ENCODE peak calls at places on chromosomes 4 and X, in eight cellular contexts. Z is GM23338, Q is DND-41, F is MM.1S, B is fibroblast of lung, S is SK-N-SH, A is neural progenitor cell, W is trophoblast cell. L is an unnamed sample.

GRCh38 chr4:102230194-102230593 is 115.1 kb downstream of the SLC39A8 start:
- DNase-seq in Z (no peak), Q (no peak), F (no peak), B (no peak), S (no peak), A (no peak), W (no peak), L (no peak)

GRCh38 chr4:187501731-187502130 is 493.8 kb upstream of the ZFP42 start:
- DNase-seq in Z (no peak), Q (no peak), F (no peak), B (no peak), S (no peak), A (no peak), W (no peak), L (no peak)

GRCh38 chr4:98574816-98575215 is 83.6 kb downstream of the TSPAN5 start:
- DNase-seq in Z (no peak), Q (no peak), F (no peak), B (no peak), S (no peak), A (no peak), W (no peak), L (no peak)

GRCh38 chr4:88320174-88320779 is 35.9 kb upstream of the PPM1K start:
- DNase-seq in Z (peak), Q (no peak), F (peak), B (peak), S (no peak), A (peak), W (no peak), L (peak)

GRCh38 chr4:139633661-139634060 is 32.0 kb upstream of the MGST2 start:
- DNase-seq in Z (peak), Q (no peak), F (no peak), B (peak), S (no peak), A (peak), W (no peak), L (no peak)

GRCh38 chr4:22055954-22056353 is 107.4 kb upstream of the KCNIP4 start:
- DNase-seq in Z (no peak), Q (no peak), F (no peak), B (no peak), S (no peak), A (no peak), W (no peak), L (no peak)

GRCh38 chr4:153362184-153362583 is 17.7 kb downstream of the MND1 start:
- DNase-seq in Z (no peak), Q (no peak), F (no peak), B (no peak), S (peak), A (no peak), W (no peak), L (no peak)

GRCh38 chr4:147060171-147060931 is 114.7 kb upstream of the TTC29 start:
- DNase-seq in Z (no peak), Q (no peak), F (no peak), B (peak), S (no peak), A (peak), W (no peak), L (no peak)

GRCh38 chrX:15973299-15973698 is 118.7 kb upstream of the AP1S2 start:
- DNase-seq in Z (peak), Q (peak), F (peak), B (peak), S (peak), A (peak), W (no peak), L (no peak)

GRCh38 chrX:2441466-2441865 is 59.3 kb downstream of the DHRSX start:
- DNase-seq in Z (no peak), Q (no peak), F (no peak), B (no peak), S (no peak), A (no peak), W (no peak), L (no peak)

GRCh38 chr4:24794916-24795665 is at the start of gene SOD3:
- DNase-seq in Z (peak), Q (no peak), F (no peak), B (peak), S (no peak), A (peak), W (peak), L (peak)

GRCh38 chrX:79361192-79361870 is 5.8 kb downstream of the ITM2A start:
- DNase-seq in Z (no peak), Q (no peak), F (no peak), B (no peak), S (no peak), A (no peak), W (no peak), L (no peak)

GRCh38 chr4:155025762-155026457 is 182.5 kb upstream of the NPY2R start:
- DNase-seq in Z (peak), Q (peak), F (peak), B (peak), S (no peak), A (peak), W (peak), L (no peak)

GRCh38 chrX:63250253-63250868 is 100.8 kb downstream of the SPIN4 start:
- DNase-seq in Z (peak), Q (peak), F (peak), B (peak), S (peak), A (peak), W (peak), L (peak)

GRCh38 chr4:102543529-102543928 is 42.4 kb downstream of the NFKB1 start:
- DNase-seq in Z (no peak), Q (no peak), F (no peak), B (no peak), S (no peak), A (no peak), W (no peak), L (no peak)

GRCh38 chr4:31237242-31237641 is 517.1 kb downstream of the PCDH7 start:
- DNase-seq in Z (no peak), Q (no peak), F (no peak), B (peak), S (no peak), A (no peak), W (no peak), L (no peak)

GRCh38 chr4:34720563-34720962 is 1523.8 kb downstream of the ARAP2 start:
- DNase-seq in Z (peak), Q (no peak), F (peak), B (peak), S (peak), A (peak), W (no peak), L (no peak)

GRCh38 chrX:134167804-134168203 is 69.2 kb upstream of the CCDC160 start:
- DNase-seq in Z (no peak), Q (no peak), F (no peak), B (no peak), S (no peak), A (no peak), W (no peak), L (no peak)

GRCh38 chrX:44012484-44013096 is 39.4 kb upstream of the NDP start:
- DNase-seq in Z (no peak), Q (peak), F (peak), B (peak), S (no peak), A (no peak), W (peak), L (peak)

GRCh38 chrX:104762641-104763040 is 196.6 kb downstream of the IL1RAPL2 start:
- DNase-seq in Z (no peak), Q (no peak), F (no peak), B (no peak), S (no peak), A (no peak), W (no peak), L (no peak)

GRCh38 chr4:119041951-119042560 is 93.6 kb upstream of the MYOZ2 start:
- DNase-seq in Z (peak), Q (peak), F (peak), B (peak), S (peak), A (peak), W (peak), L (peak)

GRCh38 chrX:143634701-143635442 is 1.0 kb downstream of the SLITRK4 start:
- DNase-seq in Z (peak), Q (no peak), F (no peak), B (no peak), S (no peak), A (peak), W (no peak), L (no peak)

DNA sequence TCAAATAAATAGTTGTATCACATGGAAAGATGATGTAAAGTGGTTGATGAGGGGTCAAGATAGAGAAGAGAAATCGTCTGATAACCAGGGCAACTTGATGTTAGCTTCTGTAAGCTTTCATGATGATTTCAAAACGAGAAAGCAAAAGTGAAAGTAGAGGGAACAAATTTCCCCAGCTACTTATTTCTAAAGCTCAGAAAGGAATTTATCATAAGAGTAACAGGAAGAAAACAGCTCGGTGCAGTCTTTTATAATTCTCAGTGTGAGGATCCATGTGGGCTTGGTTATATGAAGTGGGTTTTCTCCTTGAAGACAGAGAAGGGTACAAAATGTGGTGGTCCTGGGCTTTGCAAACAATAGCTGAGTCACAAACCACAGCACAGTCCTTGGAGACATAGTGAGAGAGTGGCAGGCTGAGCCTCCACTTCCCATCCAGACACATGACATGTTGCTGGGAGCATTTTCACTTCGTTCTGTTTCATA is 32.1 kb upstream of the GLRA2 start:
- DNase-seq in Z (no peak), Q (peak), F (peak), B (no peak), S (no peak), A (no peak), W (no peak), L (no peak)
- H3K27ac ChIP-seq in Z (no peak), Q (peak), F (peak), B (peak), S (no peak), A (no peak), W (no peak), L (no peak)

GRCh38 chr4:53019485-53020382 is 157.6 kb downstream of the RASL11B start:
- DNase-seq in Z (no peak), Q (no peak), F (no peak), B (peak), S (no peak), A (no peak), W (peak), L (no peak)
- H3K4me3 ChIP-seq in Z (no peak), Q (no peak), F (no peak), B (no peak), S (no peak), A (no peak), W (no peak), L (no peak)

GRCh38 chr4:19024047-19024446 is 1002.5 kb upstream of the LCORL start:
- DNase-seq in Z (no peak), Q (no peak), F (no peak), B (no peak), S (no peak), A (no peak), W (no peak), L (no peak)

GRCh38 chr4:19021617-19022016 is 1000.1 kb upstream of the LCORL start:
- DNase-seq in Z (no peak), Q (no peak), F (no peak), B (no peak), S (no peak), A (no peak), W (no peak), L (no peak)

GRCh38 chr4:19026281-19026680 is 1004.7 kb upstream of the LCORL start:
- DNase-seq in Z (no peak), Q (no peak), F (no peak), B (peak), S (no peak), A (no peak), W (no peak), L (no peak)

GRCh38 chr4:19030048-19030447 is 1008.5 kb upstream of the LCORL start:
- DNase-seq in Z (peak), Q (no peak), F (no peak), B (peak), S (no peak), A (peak), W (no peak), L (no peak)

GRCh38 chr4:19025031-19025430 is 1003.5 kb upstream of the LCORL start:
- DNase-seq in Z (no peak), Q (no peak), F (no peak), B (peak), S (no peak), A (no peak), W (no peak), L (no peak)
- H3K4me2 ChIP-seq in Z (no peak), Q (no peak), F (no peak), B (no peak), S (no peak), A (no peak), W (no peak), L (no peak)

DNA sequence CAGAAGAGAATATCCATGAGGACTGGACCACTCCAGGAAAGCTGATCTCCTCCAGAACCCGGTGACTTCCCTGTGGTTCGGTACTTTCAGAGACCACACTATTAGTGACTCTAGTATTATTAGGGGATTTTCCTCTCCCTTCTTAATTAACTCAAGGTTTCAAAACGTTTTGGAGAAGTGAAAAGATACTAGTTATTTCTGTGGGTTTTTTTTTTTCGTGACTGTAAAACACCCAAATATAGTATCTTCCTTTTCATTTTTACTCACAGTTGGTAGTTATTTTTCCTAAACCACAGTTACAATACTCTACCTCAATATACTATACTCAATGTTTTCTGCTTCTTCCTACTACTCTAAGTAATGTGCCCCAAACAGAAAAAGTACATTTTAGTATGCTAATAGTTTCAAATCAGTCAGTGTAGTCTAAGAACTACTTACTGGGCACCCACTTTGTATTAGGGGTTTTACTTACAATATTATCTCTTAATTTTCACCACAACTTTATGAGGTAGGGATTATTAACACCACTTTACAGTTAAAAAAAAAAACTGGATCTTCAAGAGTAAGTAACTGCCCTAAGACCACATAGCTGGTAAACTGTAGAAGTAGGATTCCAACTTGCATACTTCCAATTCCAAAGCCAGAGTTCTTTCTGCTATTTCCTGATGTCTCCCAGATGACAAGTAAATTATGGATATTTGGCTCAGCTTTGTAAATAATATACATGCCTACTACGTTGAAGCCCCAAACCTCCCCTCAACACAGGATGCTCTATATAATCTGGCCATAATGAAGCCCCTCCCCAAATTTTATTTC is 45.0 kb downstream of the SLC9A7 start:
- DNase-seq in Z (no peak), Q (no peak), F (peak), B (peak), S (no peak), A (no peak), W (no peak), L (no peak)
- H3K27ac ChIP-seq in Z (no peak), Q (no peak), F (peak), B (no peak), S (no peak), A (no peak), W (no peak), L (no peak)

GRCh38 chr4:56433280-56433679 is 2.1 kb downstream of the PPAT start:
- DNase-seq in Z (no peak), Q (no peak), F (no peak), B (no peak), S (no peak), A (no peak), W (no peak), L (no peak)
- H3K4me3 ChIP-seq in Z (peak), Q (peak), F (peak), B (no peak), S (peak), A (peak), W (no peak), L (peak)

DNA sequence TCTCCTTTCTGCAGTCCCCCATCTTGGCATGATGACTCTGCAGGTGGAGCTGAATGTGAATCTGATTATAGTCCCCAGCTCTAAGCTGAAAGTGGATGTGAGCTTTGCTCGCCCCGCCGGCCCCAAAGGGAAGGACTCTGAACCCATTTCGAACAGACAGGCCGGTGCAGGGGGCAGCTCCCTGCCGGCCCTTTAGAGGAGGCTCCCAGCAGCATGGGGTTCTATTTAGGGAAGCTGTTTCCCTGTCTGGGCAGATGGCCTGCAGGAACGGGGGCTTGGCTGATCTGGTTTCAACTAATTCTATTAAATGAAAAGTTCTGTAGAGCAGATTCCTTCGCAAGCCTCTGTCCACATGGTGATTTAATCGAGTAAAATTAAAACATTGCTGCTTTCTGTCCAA is 104.8 kb upstream of the MSX1 start:
- DNase-seq in Z (no peak), Q (no peak), F (no peak), B (no peak), S (peak), A (peak), W (no peak), L (no peak)
- H3K4me2 ChIP-seq in Z (no peak), Q (no peak), F (no peak), B (no peak), S (no peak), A (peak), W (no peak), L (no peak)

GRCh38 chrX:12954981-12955380 is 19.9 kb upstream of the TMSB4X start:
- DNase-seq in Z (no peak), Q (peak), F (no peak), B (no peak), S (no peak), A (no peak), W (no peak), L (no peak)
- H3K27ac ChIP-seq in Z (no peak), Q (peak), F (no peak), B (no peak), S (no peak), A (no peak), W (no peak), L (no peak)

L was measured in PC-9.